ENCODE peak calls at places on chromosomes 3 and 15, in five cellular contexts. C, S, Y, G and E are unnamed samples.
A peak's percentile ranks its signal among the peaks of the same experiment; 100 is the strongest.

GRCh38 chr3:14602006-14602803 is 49.4 kb upstream of the CCDC174 start:
- DNase-seq in G (no peak), S (no peak), C (no peak), Y (peak; percentile 60), E (no peak)

GRCh38 chr15:29333261-29333660 is 63.6 kb upstream of the NSMCE3 start:
- DNase-seq in S (no peak), C (no peak), G (no peak), Y (no peak), E (no peak)

GRCh38 chr3:58563386-58564035 is 13.7 kb downstream of the FAM107A start:
- DNase-seq in Y (peak; percentile 21), G (no peak), S (peak; percentile 20), C (no peak), E (no peak)

GRCh38 chr3:143563786-143564185 is 284.5 kb downstream of the SLC9A9 start:
- DNase-seq in Y (no peak), S (no peak), G (no peak), C (no peak), E (no peak)

GRCh38 chr3:66115858-66116654 is 77.3 kb upstream of the MAGI1 start:
- DNase-seq in C (peak; percentile 93), S (peak; percentile 76), Y (peak; percentile 71), G (peak; percentile 89), E (peak; percentile 80)

GRCh38 chr3:17032407-17033034 is 147.8 kb downstream of the PLCL2 start:
- DNase-seq in Y (no peak), S (no peak), C (no peak), G (no peak), E (no peak)

GRCh38 chr15:64070965-64071851 is 22.4 kb downstream of the CIAO2A start:
- DNase-seq in C (peak; percentile 39), S (no peak), Y (peak; percentile 83), G (peak; percentile 92), E (peak; percentile 46)

GRCh38 chr3:76871655-76872054 is 168.2 kb upstream of the ROBO2 start:
- DNase-seq in C (no peak), Y (no peak), S (no peak), G (no peak), E (no peak)

GRCh38 chr3:69092030-69092513 is 7.3 kb downstream of the ARL6IP5 start:
- DNase-seq in S (no peak), G (peak; percentile 9), C (no peak), Y (no peak), E (no peak)

GRCh38 chr15:94000603-94001002 is 230.8 kb upstream of the MCTP2 start:
- DNase-seq in Y (no peak), S (no peak), C (no peak), G (no peak), E (no peak)

GRCh38 chr3:114406286-114406685 is 112.5 kb downstream of the TIGIT start:
- DNase-seq in S (no peak), G (no peak), C (no peak), Y (no peak), E (no peak)

GRCh38 chr15:55060831-55061230 is 135.9 kb downstream of the RSL24D1 start:
- DNase-seq in Y (no peak), G (no peak), S (no peak), C (no peak), E (no peak)

GRCh38 chr15:85726446-85726845 is 68.3 kb downstream of the KLHL25 start:
- DNase-seq in G (no peak), Y (no peak), C (no peak), S (no peak), E (no peak)

GRCh38 chr3:39166932-39167532 is 13.6 kb upstream of the CSRNP1 start:
- DNase-seq in Y (peak; percentile 78), S (no peak), G (peak; percentile 94), C (no peak), E (peak; percentile 97)

GRCh38 chr15:73686781-73687256 is 2.6 kb downstream of the CD276 start:
- DNase-seq in Y (peak; percentile 63), C (peak; percentile 65), G (peak; percentile 69), S (no peak), E (peak; percentile 57)

GRCh38 chr3:192851821-192852352 is 65.8 kb downstream of the MB21D2 start:
- DNase-seq in S (peak; percentile 99), G (peak; percentile 91), C (no peak), Y (peak; percentile 76), E (no peak)

GRCh38 chr15:64019764-64020163 is 26.5 kb downstream of the DAPK2 start:
- DNase-seq in C (no peak), Y (no peak), G (no peak), S (peak; percentile 56), E (no peak)

GRCh38 chr3:49842843-49843242 is 13.5 kb downstream of the TRAIP start:
- DNase-seq in S (no peak), G (no peak), C (no peak), Y (no peak), E (no peak)

GRCh38 chr15:23395030-23395692 is 40.6 kb downstream of the GOLGA8S start:
- DNase-seq in C (no peak), G (no peak), Y (no peak), S (no peak), E (no peak)

GRCh38 chr3:16908408-16908807 is 23.7 kb downstream of the PLCL2 start:
- DNase-seq in C (no peak), S (no peak), G (no peak), Y (no peak), E (no peak)

GRCh38 chr3:134299185-134299887 is 48.7 kb upstream of the RYK start:
- DNase-seq in Y (no peak), C (no peak), S (no peak), G (peak; percentile 40), E (no peak)

GRCh38 chr15:101489633-101490407 is at the start of gene PCSK6:
- DNase-seq in S (peak; percentile 59), G (peak; percentile 19), Y (no peak), C (no peak), E (no peak)

GRCh38 chr3:32934150-32934742 is 17.2 kb upstream of the CCR4 start:
- DNase-seq in S (peak; percentile 9), G (peak; percentile 46), C (no peak), Y (no peak), E (no peak)

GRCh38 chr3:194395767-194396527 is 3.1 kb downstream of the GP5 start:
- DNase-seq in S (no peak), G (no peak), C (no peak), Y (peak; percentile 60), E (no peak)

GRCh38 chr15:44537728-44538240 is 837 bp downstream of the EIF3J start:
- DNase-seq in S (no peak), Y (no peak), C (no peak), G (no peak), E (no peak)

GRCh38 chr3:177498037-177498857 is 301.0 kb upstream of the TBL1XR1 start:
- DNase-seq in S (peak; percentile 64), C (no peak), Y (no peak), G (peak; percentile 64), E (no peak)

GRCh38 chr15:80559320-80559693 is 135.8 kb upstream of the ABHD17C start:
- DNase-seq in C (no peak), G (no peak), Y (no peak), S (no peak), E (no peak)

GRCh38 chr3:30688776-30689175 is 82.4 kb downstream of the TGFBR2 start:
- DNase-seq in G (no peak), C (peak; percentile 24), Y (no peak), S (peak; percentile 35), E (peak; percentile 1)

GRCh38 chr3:195907730-195908438 is 467 bp downstream of the TNK2 start:
- DNase-seq in S (peak; percentile 49), G (peak; percentile 69), Y (peak; percentile 69), C (no peak), E (no peak)

GRCh38 chr3:100665230-100665629 is 44.1 kb upstream of the TFG start:
- DNase-seq in Y (no peak), S (no peak), G (no peak), C (no peak), E (no peak)

DNA sequence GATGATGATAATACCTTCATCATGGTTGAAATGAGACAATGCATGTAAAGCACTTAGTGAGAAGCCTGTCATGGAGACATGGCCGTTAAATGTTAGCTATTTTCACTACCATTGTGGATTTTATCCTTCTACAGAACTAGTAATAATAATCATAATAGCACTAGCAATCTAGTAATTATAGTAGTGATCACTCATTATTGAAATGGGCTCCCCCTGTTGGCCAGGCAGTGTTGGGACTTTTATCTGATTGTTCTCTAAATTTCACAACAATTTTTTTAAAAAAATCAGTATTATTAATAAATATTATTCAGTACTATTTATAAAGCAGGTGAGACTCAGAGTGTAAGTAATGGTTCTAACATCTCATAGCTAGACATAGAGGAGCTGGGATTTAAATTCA is 396.3 kb downstream of the IL5RA start:
- DNase-seq in S (no peak), Y (no peak), C (no peak), G (no peak), E (no peak)
- TF ChIP-seq CTCF in S (peak; percentile 31), Y (no peak), C (peak; percentile 16), G (no peak), E (no peak)

GRCh38 chr3:35931867-35932266 is 292.5 kb downstream of the ARPP21 start:
- DNase-seq in C (no peak), Y (no peak), S (no peak), G (no peak), E (no peak)
- TF ChIP-seq CTCF in C (no peak), Y (no peak), S (no peak), G (no peak), E (no peak)

GRCh38 chr15:39539466-39539865 is 41.4 kb upstream of the THBS1 start:
- DNase-seq in G (no peak), C (no peak), S (no peak), Y (no peak), E (no peak)

GRCh38 chr15:39546842-39547241 is 34.0 kb upstream of the THBS1 start:
- DNase-seq in S (no peak), Y (no peak), G (no peak), C (no peak), E (no peak)

GRCh38 chr15:39539973-39540558 is 40.8 kb upstream of the THBS1 start:
- DNase-seq in C (no peak), S (no peak), Y (no peak), G (no peak), E (no peak)

GRCh38 chr15:39542385-39543065 is 38.4 kb upstream of the THBS1 start:
- DNase-seq in C (no peak), Y (no peak), S (no peak), G (no peak), E (no peak)

DNA sequence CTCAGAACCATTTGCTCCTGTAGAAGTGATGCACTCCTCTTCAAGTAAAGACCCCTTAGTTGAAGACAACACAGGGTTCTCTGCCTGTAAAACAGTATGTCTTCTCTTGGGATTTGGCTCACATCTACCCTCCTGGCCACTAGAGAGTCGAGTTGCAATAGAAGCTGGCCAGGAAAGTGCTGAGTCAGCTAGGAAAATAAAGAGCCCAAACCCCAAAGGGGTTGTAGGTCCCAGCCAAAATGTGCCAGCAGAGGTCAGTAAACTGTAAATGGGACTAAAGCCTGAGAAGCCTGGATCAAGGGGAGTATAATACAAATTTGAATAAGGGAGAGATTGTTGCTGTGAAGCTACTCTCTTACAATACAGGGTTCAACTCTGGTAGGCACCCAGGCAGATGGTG is 37.2 kb upstream of the THBS1 start:
- DNase-seq in C (no peak), Y (no peak), G (no peak), S (no peak), E (no peak)
- TF ChIP-seq CTCF in C (no peak), Y (no peak), G (no peak), S (no peak), E (no peak)

DNA sequence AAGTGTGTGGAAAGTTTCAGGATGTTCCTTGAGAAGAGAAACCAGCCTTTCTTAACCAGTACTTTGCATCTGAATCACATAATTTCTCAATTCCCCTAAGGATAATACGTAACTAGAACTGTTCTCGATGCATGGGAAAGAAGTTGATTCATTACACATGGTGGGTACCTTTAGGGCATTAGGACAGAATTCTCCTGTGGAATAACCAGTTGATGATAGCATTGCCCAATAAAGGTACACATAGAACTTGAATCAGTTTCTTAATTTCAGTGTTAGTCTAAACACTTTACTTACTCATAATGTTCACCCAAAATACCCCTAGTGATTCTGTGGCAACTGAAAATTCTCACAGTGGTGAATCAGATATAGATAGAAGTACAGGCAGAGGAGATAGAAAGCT is 1030.9 kb downstream of the ROBO1 start:
- DNase-seq in S (no peak), Y (no peak), C (no peak), G (no peak), E (peak; percentile 64)
- TF ChIP-seq CTCF in S (no peak), Y (no peak), C (no peak), G (no peak), E (no peak)